ENCODE peak calls at places on chromosomes 4 and X, in seven cellular contexts. G, Y, P, F, D, J and Q are unnamed samples.
A peak's percentile ranks its signal among the peaks of the same experiment; 100 is the strongest.

GRCh38 chrX:65596270-65596669 is 61.7 kb upstream of the LAS1L start:
- DNase-seq in J (no peak), F (peak; percentile 41), D (no peak), G (no peak), P (peak; percentile 44), Y (peak; percentile 42), Q (peak; percentile 30)

GRCh38 chr4:1205641-1206298 is 33.4 kb upstream of the SPON2 start:
- DNase-seq in F (no peak), G (no peak), P (no peak), J (no peak), Y (no peak), D (no peak), Q (no peak)

GRCh38 chr4:76198411-76199237 is 15.0 kb downstream of the SCARB2 start:
- DNase-seq in Y (no peak), P (peak; percentile 87), J (peak; percentile 12), G (peak; percentile 41), D (peak; percentile 28), F (no peak), Q (no peak)

GRCh38 chr4:89898304-89898716 is 3.7 kb downstream of the MMRN1 start:
- DNase-seq in F (no peak), Y (no peak), G (no peak), D (no peak), P (no peak), J (no peak), Q (no peak)

GRCh38 chrX:9310596-9310995 is 154.3 kb upstream of the TBL1X start:
- DNase-seq in Y (no peak), G (no peak), D (no peak), F (no peak), J (no peak), P (peak; percentile 19), Q (no peak)

GRCh38 chr4:7673111-7673510 is 238.4 kb upstream of the PSAPL1 start:
- DNase-seq in P (no peak), F (no peak), J (no peak), D (no peak), Y (no peak), G (no peak), Q (no peak)

GRCh38 chr4:7103031-7103598 is 35.3 kb upstream of the GRPEL1 start:
- DNase-seq in G (peak; percentile 67), J (no peak), F (peak; percentile 59), Y (peak; percentile 74), D (peak; percentile 83), P (peak; percentile 57), Q (peak; percentile 75)

GRCh38 chrX:33065415-33065814 is 145.9 kb downstream of the DMD start:
- DNase-seq in D (no peak), P (no peak), J (no peak), G (no peak), Y (no peak), F (no peak), Q (no peak)

GRCh38 chr4:1323280-1323634 is 23.8 kb upstream of the UVSSA start:
- DNase-seq in P (no peak), Y (no peak), G (no peak), J (no peak), D (no peak), F (no peak), Q (no peak)

GRCh38 chr4:138190452-138190858 is 51.7 kb downstream of the SLC7A11 start:
- DNase-seq in F (no peak), J (no peak), D (no peak), P (no peak), G (no peak), Y (no peak), Q (no peak)

GRCh38 chrX:143298663-143299241 is 218.5 kb downstream of the SPANXN3 start:
- DNase-seq in D (no peak), G (no peak), Y (no peak), P (no peak), J (no peak), F (no peak), Q (no peak)

GRCh38 chr4:36011381-36011780 is 232.9 kb downstream of the ARAP2 start:
- DNase-seq in D (no peak), P (no peak), F (no peak), Y (no peak), J (no peak), G (no peak), Q (no peak)